ENCODE peak calls at places on chromosomes 6 and 20, in four cellular contexts. B is PC-3, V is psoas muscle, Z is choroid plexus epithelial cell. Q is an unnamed sample.
A peak's percentile ranks its signal among the peaks of the same experiment; 100 is the strongest.

GRCh38 chr6:126696921-126697693 is 357.2 kb downstream of the CENPW start:
- DNase-seq in B (no peak), V (peak; percentile 71), Z (peak; percentile 32), Q (no peak)

GRCh38 chr20:36919715-36920333 is 31.7 kb downstream of the SAMHD1 start:
- DNase-seq in V (no peak), Z (peak; percentile 84), B (peak; percentile 78), Q (peak; percentile 78)

GRCh38 chr20:47727170-47727880 is 58.0 kb downstream of the SULF2 start:
- DNase-seq in B (no peak), Z (no peak), V (peak; percentile 64), Q (no peak)

GRCh38 chr6:117346142-117346930 is 79.4 kb downstream of the ROS1 start:
- DNase-seq in Z (peak; percentile 41), B (peak; percentile 69), V (no peak), Q (peak; percentile 47)

GRCh38 chr6:91352878-91353277 is 766.0 kb upstream of the MAP3K7 start:
- DNase-seq in B (peak; percentile 2), Z (peak; percentile 1), V (no peak), Q (no peak)

GRCh38 chr20:38231786-38232130 is 28.8 kb downstream of the KIAA1755 start:
- DNase-seq in Z (peak; percentile 87), V (peak; percentile 72), B (no peak), Q (peak; percentile 64)

GRCh38 chr6:115634131-115634530 is 426.6 kb downstream of the FRK start:
- DNase-seq in V (no peak), Z (no peak), B (no peak), Q (no peak)

GRCh38 chr6:170271771-170272314 is 19.0 kb downstream of the DLL1 start:
- DNase-seq in B (no peak), Z (no peak), V (peak; percentile 71), Q (no peak)

GRCh38 chr6:39056681-39057080 is 8.1 kb downstream of the GLP1R start:
- DNase-seq in Z (no peak), V (no peak), B (no peak), Q (no peak)

GRCh38 chr6:56996401-56996800 is 41.5 kb downstream of the BEND6 start:
- DNase-seq in Z (no peak), V (no peak), B (no peak), Q (no peak)

GRCh38 chr6:110881929-110882629 is 7.5 kb downstream of the AMD1 start:
- DNase-seq in B (no peak), V (no peak), Z (peak; percentile 13), Q (peak; percentile 33)

GRCh38 chr6:162387723-162388382 is 339.7 kb downstream of the PRKN start:
- DNase-seq in B (no peak), V (peak; percentile 57), Z (no peak), Q (no peak)

GRCh38 chr6:168071620-168072019 is 7.4 kb downstream of the FRMD1 start:
- DNase-seq in V (no peak), B (peak; percentile 9), Z (no peak), Q (no peak)

DNA sequence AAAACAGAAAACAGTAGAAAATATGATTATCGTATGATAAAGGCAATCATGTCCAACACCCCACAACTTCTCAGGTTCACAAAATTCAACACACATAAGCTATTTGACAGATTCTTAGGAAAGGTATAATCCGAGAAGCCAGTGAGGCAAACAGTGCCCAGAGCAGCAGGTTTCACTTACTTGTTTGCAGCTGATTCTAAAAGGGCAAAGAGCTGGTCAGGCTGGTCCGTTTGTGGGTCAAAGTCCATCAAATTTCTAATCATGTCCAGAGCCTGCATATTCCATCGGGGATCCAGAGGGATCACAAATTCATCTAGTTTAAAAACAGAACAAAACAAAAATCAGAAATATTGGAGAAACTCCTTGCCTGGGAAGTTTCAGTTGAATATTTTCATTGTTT is 69.8 kb upstream of the LYRM2 start:
- DNase-seq in Z (no peak), B (no peak), V (no peak), Q (no peak)
- H3K4me3 ChIP-seq in Z (no peak overlapping the region), B (no peak overlapping the region), V (no peak overlapping the region), Q (no peak overlapping the region)

DNA sequence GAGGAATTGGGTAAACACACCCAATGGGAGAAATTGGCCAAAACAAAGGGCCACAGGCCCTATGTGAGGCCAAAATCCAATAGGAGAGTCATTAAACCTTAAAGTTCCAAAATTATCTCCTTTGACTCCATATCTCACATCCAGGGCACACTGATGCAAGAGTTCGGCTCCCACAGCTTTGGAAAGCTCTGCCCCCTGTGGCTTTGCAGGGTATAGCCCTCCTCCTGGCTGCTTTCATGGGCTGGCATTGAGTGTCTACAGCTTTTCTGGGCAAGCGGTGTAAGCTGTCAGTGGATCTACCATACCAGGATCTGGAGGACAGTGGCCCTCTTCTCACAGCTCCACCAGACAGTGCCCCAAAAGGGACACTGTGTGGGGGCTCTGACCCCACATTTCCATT is 160.5 kb downstream of the ADGRG6 start:
- DNase-seq in Z (no peak), B (no peak), V (no peak), Q (no peak)
- TF ChIP-seq CTCF in Z (peak; percentile 16), B (peak; percentile 24), V (no peak), Q (peak; percentile 6)

DNA sequence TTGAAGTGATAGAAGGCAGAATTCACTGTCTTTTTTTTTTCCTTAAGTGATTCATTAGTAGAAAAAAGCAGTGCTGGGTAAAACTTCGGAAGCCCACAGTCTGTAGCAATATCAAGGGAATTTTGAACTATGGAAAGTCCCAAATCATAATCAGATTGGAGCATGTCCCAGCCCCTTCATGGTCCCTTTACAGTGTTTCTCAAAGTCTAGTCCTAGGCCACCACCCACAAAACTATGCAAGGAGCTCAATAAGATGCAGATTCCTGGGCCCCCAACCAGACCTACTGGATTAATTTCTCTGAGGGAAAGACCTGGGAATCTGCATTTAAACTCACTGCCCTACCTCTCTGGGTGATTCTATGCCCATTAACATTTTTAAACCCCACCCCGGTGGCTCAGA is 22.5 kb downstream of the NEDD9 start:
- DNase-seq in Z (peak; percentile 66), V (no peak), B (no peak), Q (peak; percentile 90)
- H3K4me3 ChIP-seq in Z (no peak overlapping the region), V (no peak overlapping the region), B (no peak overlapping the region), Q (no peak overlapping the region)

DNA sequence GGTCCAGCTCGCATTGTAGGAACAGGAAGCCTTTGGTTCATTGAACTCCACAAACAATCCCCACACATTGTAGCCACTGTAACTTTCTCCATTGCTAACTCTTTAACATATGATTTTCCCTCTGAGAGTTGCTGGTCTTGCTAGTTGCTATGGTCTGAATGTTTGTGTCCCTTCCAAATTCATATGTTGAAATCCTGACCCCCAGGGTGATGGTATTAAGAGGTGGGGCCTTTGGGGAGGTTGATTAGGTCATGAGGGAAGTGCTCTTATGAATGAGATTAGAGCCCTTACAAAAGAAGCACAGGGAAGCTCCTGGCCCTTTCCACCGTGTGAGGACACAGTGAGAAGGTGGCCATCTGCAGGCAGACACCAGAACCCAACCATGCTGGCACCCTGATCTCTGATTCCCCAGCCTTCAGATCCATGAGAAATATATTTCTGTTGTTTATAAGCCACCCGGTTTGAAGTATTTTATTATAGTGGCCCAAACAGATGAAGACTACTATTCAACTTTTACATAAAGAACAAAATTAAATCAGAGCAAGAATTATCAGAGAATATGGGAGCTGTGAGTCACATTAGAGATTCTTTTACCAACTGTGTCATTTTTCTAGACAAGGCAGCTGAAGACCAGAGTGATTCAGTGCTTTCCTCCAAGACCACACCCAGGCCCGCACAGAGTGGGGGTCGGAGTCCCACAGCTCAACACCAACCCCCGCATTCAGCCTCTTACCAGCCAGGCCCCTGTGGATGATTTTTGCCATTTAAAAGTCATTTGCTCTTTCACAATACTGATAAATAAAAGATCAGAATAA is 143.0 kb downstream of the SAMD5 start:
- DNase-seq in B (peak; percentile 4), V (no peak), Z (peak; percentile 58), Q (peak; percentile 29)
- TF ChIP-seq CTCF in B (no peak), V (peak; percentile 40), Z (peak; percentile 49), Q (peak; percentile 2)

GRCh38 chr6:36335465-36336209 is 1.1 kb downstream of the BNIP5 start:
- DNase-seq in Z (no peak), V (no peak), B (no peak), Q (no peak)

GRCh38 chr6:36336210-36336588 is 489 bp downstream of the BNIP5 start:
- DNase-seq in B (no peak), Z (no peak), V (no peak), Q (no peak)

GRCh38 chr6:36339156-36339555 is 2.5 kb upstream of the BNIP5 start:
- DNase-seq in V (no peak), Z (no peak), B (no peak), Q (no peak)

GRCh38 chr6:36336779-36337194 is at the start of gene BNIP5:
- DNase-seq in Z (no peak), V (no peak), B (no peak), Q (no peak)

GRCh38 chr6:36337814-36338213 is 1.1 kb upstream of the BNIP5 start:
- DNase-seq in Z (no peak), V (no peak), B (no peak), Q (no peak)
- H3K4me3 ChIP-seq in Z (no peak overlapping the region), V (no peak overlapping the region), B (no peak overlapping the region), Q (no peak overlapping the region)

GRCh38 chr20:2387180-2387577 is 6.5 kb downstream of the TGM6 start:
- DNase-seq in V (no peak), B (peak; percentile 44), Z (peak; percentile 50), Q (peak; percentile 33)
- TF ChIP-seq CTCF in V (peak; percentile 30), B (peak; percentile 68), Z (peak; percentile 61), Q (peak; percentile 50)

DNA sequence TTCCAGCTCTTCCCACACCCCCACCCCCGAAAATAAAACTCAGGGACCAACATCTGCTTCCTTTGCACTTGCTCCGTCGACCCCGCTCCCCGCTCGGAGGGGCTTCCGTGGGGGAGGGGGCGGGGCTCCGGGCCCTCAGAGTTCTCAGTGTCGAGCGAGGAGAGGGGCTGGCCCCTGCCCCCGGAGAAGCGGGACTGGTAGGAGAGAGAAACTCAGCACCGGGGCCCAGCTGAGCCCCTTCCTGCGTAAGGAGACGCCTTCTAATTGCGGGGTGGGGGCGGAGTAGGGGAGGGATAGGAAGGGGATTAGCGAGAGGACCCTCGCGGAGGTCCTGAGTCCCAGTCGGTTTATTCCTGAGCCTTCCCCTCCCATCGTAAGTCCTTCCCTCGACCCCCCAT is 22.3 kb upstream of the SLC22A7 start:
- DNase-seq in Z (no peak), B (no peak), V (no peak), Q (no peak)
- H3K4me3 ChIP-seq in Z (no peak overlapping the region), B (no peak overlapping the region), V (peak overlapping the region; percentile 59), Q (no peak overlapping the region)

DNA sequence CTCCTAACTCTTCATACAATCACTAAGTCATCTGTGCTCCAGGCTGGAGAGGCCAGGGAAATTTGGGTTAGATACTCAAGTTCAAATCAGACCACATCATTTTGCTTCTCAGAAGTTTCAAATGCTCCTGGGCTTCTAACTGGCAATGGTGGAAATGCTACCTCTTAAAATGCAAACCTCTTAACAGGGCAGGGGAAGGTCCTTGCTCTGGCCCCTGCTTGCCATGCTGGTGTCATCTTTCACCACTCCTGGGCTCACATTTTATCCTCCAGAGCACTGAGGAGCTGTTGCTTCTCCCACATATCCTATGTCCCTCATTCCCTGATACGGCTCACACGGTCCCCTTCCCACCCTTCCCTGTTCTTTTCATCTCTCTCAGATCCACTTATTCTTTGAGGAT is 41.8 kb upstream of the NT5E start:
- DNase-seq in B (no peak), Z (no peak), V (no peak), Q (no peak)
- TF ChIP-seq CTCF in B (no peak), Z (no peak), V (no peak), Q (no peak)

GRCh38 chr20:25058797-25059486 is 1.0 kb upstream of the ACSS1 start:
- DNase-seq in B (peak; percentile 37), Z (peak; percentile 57), V (no peak), Q (peak; percentile 26)
- H3K4me3 ChIP-seq in B (peak overlapping the region; percentile 86), Z (peak overlapping the region; percentile 66), V (peak overlapping the region; percentile 86), Q (peak overlapping the region; percentile 68)

Q was measured in fibroblast of pulmonary artery.